ENCODE peak calls at places on chromosomes 7 and 10, in seven cellular contexts. S is astrocyte of the cerebellum, P is SJSA1, C is cardiac muscle cell, H is astrocyte, D is tibial artery, J is AG09309. Q is an unnamed sample.

GRCh38 chr7:120735791-120736190 is 122.2 kb downstream of the TSPAN12 start:
- DNase-seq in J (no peak), C (no peak), D (no peak), H (peak), P (no peak), S (peak), Q (no peak)

GRCh38 chr7:135772639-135773019 is 24.0 kb upstream of the FAM180A start:
- DNase-seq in J (no peak), S (no peak), P (no peak), D (no peak), C (no peak), H (no peak), Q (no peak)

GRCh38 chr10:125629758-125630376 is 53.1 kb downstream of the TEX36 start:
- DNase-seq in S (peak), D (no peak), C (peak), J (no peak), P (no peak), H (peak), Q (peak)

GRCh38 chr7:135160098-135160857 is 10.2 kb downstream of the CYREN start:
- DNase-seq in D (no peak), C (no peak), J (no peak), P (no peak), S (no peak), H (peak), Q (no peak)

GRCh38 chr7:92997144-92997543 is 120.6 kb downstream of the SAMD9 start:
- DNase-seq in H (no peak), P (no peak), J (no peak), S (no peak), C (no peak), D (no peak), Q (no peak)

GRCh38 chr10:80484243-80484642 is 30.1 kb downstream of the TSPAN14 start:
- DNase-seq in J (no peak), S (no peak), D (no peak), H (no peak), C (no peak), P (peak), Q (no peak)

GRCh38 chr7:68434857-68435256 is 1163.4 kb upstream of the AUTS2 start:
- DNase-seq in D (no peak), J (no peak), S (no peak), H (no peak), C (peak), P (no peak), Q (no peak)

GRCh38 chr10:27742926-27743735 is 2.5 kb downstream of the MKX start:
- DNase-seq in C (peak), S (no peak), H (no peak), J (no peak), P (peak), D (peak), Q (peak)

GRCh38 chr10:128816726-128817125 is 650.3 kb upstream of the MGMT start:
- DNase-seq in P (no peak), S (no peak), C (no peak), J (no peak), D (no peak), H (no peak), Q (no peak)

GRCh38 chr7:92843034-92843760 is 6.8 kb upstream of the CDK6 start:
- DNase-seq in D (no peak), C (no peak), S (no peak), P (no peak), J (no peak), H (peak), Q (peak)

GRCh38 chr7:95899919-95900513 is 127.7 kb downstream of the DYNC1I1 start:
- DNase-seq in H (no peak), D (no peak), C (peak), P (no peak), S (no peak), J (no peak), Q (no peak)

GRCh38 chr10:100697070-100697469 is 48.3 kb upstream of the PAX2 start:
- DNase-seq in D (no peak), P (peak), C (no peak), S (no peak), J (peak), H (peak), Q (peak)

GRCh38 chr7:122803323-122803722 is 82.9 kb downstream of the CADPS2 start:
- DNase-seq in C (peak), D (no peak), P (no peak), H (peak), J (no peak), S (peak), Q (no peak)

GRCh38 chr10:114550756-114551290 is 107.3 kb downstream of the ABLIM1 start:
- DNase-seq in P (no peak), D (no peak), C (peak), S (no peak), J (peak), H (peak), Q (peak)

GRCh38 chr7:51827641-51828040 is 511.0 kb upstream of the COBL start:
- DNase-seq in H (no peak), P (no peak), J (no peak), S (no peak), C (no peak), D (no peak), Q (no peak)

GRCh38 chr10:128631801-128632241 is 505.6 kb upstream of the MKI67 start:
- DNase-seq in P (no peak), D (no peak), H (no peak), C (peak), J (no peak), S (no peak), Q (peak)

GRCh38 chr7:84412161-84412969 is 217.8 kb upstream of the SEMA3A start:
- DNase-seq in S (peak), J (peak), P (peak), H (peak), D (no peak), C (no peak), Q (peak)

GRCh38 chr7:118352854-118353453 is 128.4 kb downstream of the ANKRD7 start:
- DNase-seq in J (no peak), P (no peak), H (peak), C (peak), D (no peak), S (peak), Q (no peak)

GRCh38 chr7:24503511-24503910 is 69.7 kb upstream of the PALS2 start:
- DNase-seq in D (no peak), H (no peak), J (no peak), S (no peak), P (no peak), C (no peak), Q (no peak)

GRCh38 chr10:79022565-79023488 is 45.9 kb upstream of the ZMIZ1 start:
- DNase-seq in S (peak), C (peak), D (no peak), P (no peak), J (no peak), H (peak), Q (no peak)

GRCh38 chr7:142629588-142630260 is 119.5 kb upstream of the PRSS1 start:
- DNase-seq in D (no peak), P (no peak), S (peak), C (peak), H (peak), J (no peak), Q (peak)

GRCh38 chr7:22786290-22786932 is 36.2 kb downstream of the TOMM7 start:
- DNase-seq in D (no peak), C (no peak), P (no peak), S (no peak), H (no peak), J (no peak), Q (no peak)

GRCh38 chr7:22793593-22794462 is 28.8 kb downstream of the TOMM7 start:
- DNase-seq in J (no peak), D (no peak), C (no peak), P (no peak), H (peak), S (no peak), Q (no peak)

GRCh38 chr7:22787936-22788335 is 34.7 kb downstream of the TOMM7 start:
- DNase-seq in P (no peak), C (no peak), S (no peak), H (no peak), J (no peak), D (no peak), Q (peak)

DNA sequence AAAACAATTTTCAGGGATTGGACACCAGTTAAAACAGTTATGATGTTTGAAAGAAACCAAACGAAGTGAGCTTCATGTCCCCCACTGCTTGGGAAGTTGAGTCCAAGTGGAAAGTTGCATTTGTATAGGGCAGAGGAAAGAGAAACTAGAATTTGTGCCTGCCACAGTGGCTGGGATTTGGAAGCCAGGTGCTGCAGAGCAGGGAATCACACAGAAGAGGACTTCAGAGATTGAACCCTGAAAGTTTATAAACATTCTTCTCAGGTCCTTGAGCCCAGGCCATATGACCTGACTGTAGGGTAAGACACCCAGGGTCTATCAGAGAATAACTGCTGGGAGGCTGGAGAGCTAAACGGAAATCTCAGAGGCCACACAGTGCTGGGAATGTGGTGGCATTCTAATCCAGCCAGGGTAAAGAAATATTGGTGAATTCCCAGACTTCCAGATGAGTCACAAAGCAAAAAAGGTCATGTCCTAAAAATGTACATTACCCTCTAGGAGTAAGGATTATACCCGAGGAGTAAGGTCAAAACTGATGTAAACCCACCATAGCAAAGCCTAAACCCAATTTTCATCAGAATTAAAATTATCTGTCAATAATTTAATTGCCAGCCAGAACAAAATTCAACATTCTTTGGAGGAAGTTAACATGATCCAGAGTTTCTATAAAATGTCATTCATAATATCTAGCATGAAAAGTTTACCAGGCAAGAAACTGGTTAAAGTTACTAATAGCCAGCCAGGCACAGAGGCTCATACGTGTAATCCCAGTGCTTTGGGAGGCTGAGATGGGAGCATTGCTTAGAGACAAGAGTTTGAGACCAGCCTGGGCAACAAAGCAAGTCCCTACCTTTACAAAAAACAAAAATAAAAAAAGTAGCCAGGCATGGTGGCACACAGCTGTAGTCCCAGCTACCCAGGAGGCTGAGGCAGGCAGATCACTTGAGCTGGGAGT is 31.2 kb downstream of the TOMM7 start:
- DNase-seq in J (no peak), H (peak), D (no peak), S (no peak), P (no peak), C (no peak), Q (peak)
- H3K4me3 ChIP-seq in J (no peak), H (no peak), D (no peak), S (no peak), P (no peak), C (no peak), Q (no peak)

DNA sequence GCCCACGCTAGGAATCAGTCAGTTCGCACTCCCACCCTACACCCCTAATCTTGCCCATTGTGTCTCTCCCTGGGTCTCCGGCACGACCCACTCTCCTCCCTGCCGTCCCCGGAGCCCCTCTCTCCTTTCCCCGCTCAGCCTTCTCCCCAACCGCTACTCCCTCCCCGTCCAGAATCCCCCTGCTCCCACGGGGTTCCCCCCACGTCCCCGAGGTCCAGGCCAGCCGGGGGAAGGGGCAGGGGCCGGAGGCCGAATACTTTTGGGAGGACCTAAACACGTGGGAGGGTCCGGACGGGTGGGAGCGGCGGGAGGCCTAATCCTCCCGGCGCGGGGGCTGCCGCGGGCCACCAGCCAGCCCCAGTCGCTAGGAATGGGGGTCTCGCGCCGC is 560 bp downstream of the RARRES2 start:
- DNase-seq in P (no peak), D (no peak), J (no peak), H (no peak), S (no peak), C (no peak), Q (no peak)
- H3K4me3 ChIP-seq in P (no peak), D (peak), J (no peak), H (no peak), S (peak), C (peak), Q (peak)

GRCh38 chr7:27212587-27213149 is 12.8 kb upstream of the HOXA13 start:
- DNase-seq in P (no peak), S (no peak), C (no peak), D (no peak), J (no peak), H (no peak), Q (no peak)

GRCh38 chr7:27213150-27213903 is 13.4 kb upstream of the HOXA13 start:
- DNase-seq in H (no peak), S (no peak), D (no peak), P (no peak), C (no peak), J (no peak), Q (no peak)

GRCh38 chr7:27210441-27211083 is 10.7 kb upstream of the HOXA13 start:
- DNase-seq in H (no peak), P (no peak), C (peak), J (no peak), D (no peak), S (peak), Q (peak)

GRCh38 chr7:27211084-27211446 is 11.2 kb upstream of the HOXA13 start:
- DNase-seq in H (no peak), P (no peak), J (no peak), S (no peak), D (no peak), C (no peak), Q (no peak)

GRCh38 chr7:27211694-27212316 is 11.9 kb upstream of the HOXA13 start:
- DNase-seq in S (no peak), C (no peak), P (no peak), J (no peak), H (no peak), D (no peak), Q (no peak)
- H3K4me3 ChIP-seq in S (no peak), C (no peak), P (no peak), J (no peak), H (no peak), D (no peak), Q (no peak)

GRCh38 chr7:1874522-1875389 is 204.7 kb downstream of the ELFN1 start:
- DNase-seq in D (no peak), P (no peak), C (no peak), H (no peak), S (no peak), J (no peak), Q (no peak)
- H3K4me3 ChIP-seq in D (no peak), P (no peak), C (no peak), H (no peak), S (no peak), J (no peak), Q (no peak)

GRCh38 chr7:130951976-130952313 is 217.9 kb upstream of the KLF14 start:
- DNase-seq in S (no peak), C (no peak), D (no peak), H (no peak), J (no peak), P (no peak), Q (no peak)
- H3K4me3 ChIP-seq in S (no peak), C (no peak), D (no peak), H (no peak), J (no peak), P (no peak), Q (no peak)

Q was measured in AG10803.